ENCODE peak calls at places on chromosome 16, in nine cellular contexts. One of them, this sample, is unnamed.

GRCh38 chr16:29842732-29843346 is 20.2 kb downstream of the CDIPT start:
- DNase-seq in cardiac fibroblast: no peak
- DNase-seq in OCI-M1: peak; percentile 34
- DNase-seq in activated T-cell treated with anti-CD3 and anti-CD28 coated beads for 48 hours: no peak
- DNase-seq in activated CD8-positive, alpha-beta T cell treated with anti-CD3 and anti-CD28 coated beads for 36 hours: no peak
- DNase-seq in NCI-H1092 treated with DMSO at 0.1 percent for 48 hours: no peak
- DNase-seq in GM04503: no peak
- DNase-seq in ascending aorta: no peak
- DNase-seq in stimulated activated CD8-positive, alpha-beta memory T cell treated with anti-CD3 and anti-CD28 coated beads, Interleukin-4, amount 100 ng/mL, for 1 hour: no peak
- DNase-seq in this sample: no peak

GRCh38 chr16:3023415-3023668 is 400 bp downstream of the HCFC1R1 start:
- DNase-seq in cardiac fibroblast: peak; percentile 82
- DNase-seq in OCI-M1: no peak
- DNase-seq in activated T-cell treated with anti-CD3 and anti-CD28 coated beads for 48 hours: no peak
- DNase-seq in activated CD8-positive, alpha-beta T cell treated with anti-CD3 and anti-CD28 coated beads for 36 hours: no peak
- DNase-seq in NCI-H1092 treated with DMSO at 0.1 percent for 48 hours: no peak
- DNase-seq in GM04503: peak; percentile 60
- DNase-seq in ascending aorta: no peak
- DNase-seq in stimulated activated CD8-positive, alpha-beta memory T cell treated with anti-CD3 and anti-CD28 coated beads, Interleukin-4, amount 100 ng/mL, for 1 hour: no peak
- DNase-seq in this sample: no peak

GRCh38 chr16:84098939-84099338 is 17.8 kb downstream of the MBTPS1 start:
- DNase-seq in cardiac fibroblast: peak; percentile 56
- DNase-seq in OCI-M1: no peak
- DNase-seq in activated T-cell treated with anti-CD3 and anti-CD28 coated beads for 48 hours: no peak
- DNase-seq in activated CD8-positive, alpha-beta T cell treated with anti-CD3 and anti-CD28 coated beads for 36 hours: no peak
- DNase-seq in NCI-H1092 treated with DMSO at 0.1 percent for 48 hours: no peak
- DNase-seq in GM04503: no peak
- DNase-seq in ascending aorta: no peak
- DNase-seq in stimulated activated CD8-positive, alpha-beta memory T cell treated with anti-CD3 and anti-CD28 coated beads, Interleukin-4, amount 100 ng/mL, for 1 hour: no peak
- DNase-seq in this sample: no peak

GRCh38 chr16:72879846-72880245 is 168.1 kb downstream of the ZFHX3 start:
- DNase-seq in cardiac fibroblast: no peak
- DNase-seq in OCI-M1: no peak
- DNase-seq in activated T-cell treated with anti-CD3 and anti-CD28 coated beads for 48 hours: no peak
- DNase-seq in activated CD8-positive, alpha-beta T cell treated with anti-CD3 and anti-CD28 coated beads for 36 hours: no peak
- DNase-seq in NCI-H1092 treated with DMSO at 0.1 percent for 48 hours: no peak
- DNase-seq in GM04503: no peak
- DNase-seq in ascending aorta: no peak
- DNase-seq in stimulated activated CD8-positive, alpha-beta memory T cell treated with anti-CD3 and anti-CD28 coated beads, Interleukin-4, amount 100 ng/mL, for 1 hour: no peak
- DNase-seq in this sample: no peak

GRCh38 chr16:89552329-89552728 is 8.2 kb upstream of the RPL13 start:
- DNase-seq in cardiac fibroblast: no peak
- DNase-seq in OCI-M1: no peak
- DNase-seq in activated T-cell treated with anti-CD3 and anti-CD28 coated beads for 48 hours: no peak
- DNase-seq in activated CD8-positive, alpha-beta T cell treated with anti-CD3 and anti-CD28 coated beads for 36 hours: no peak
- DNase-seq in NCI-H1092 treated with DMSO at 0.1 percent for 48 hours: no peak
- DNase-seq in GM04503: no peak
- DNase-seq in ascending aorta: no peak
- DNase-seq in stimulated activated CD8-positive, alpha-beta memory T cell treated with anti-CD3 and anti-CD28 coated beads, Interleukin-4, amount 100 ng/mL, for 1 hour: no peak
- DNase-seq in this sample: no peak

GRCh38 chr16:81140930-81141780 is 45.0 kb upstream of the GCSH start:
- DNase-seq in cardiac fibroblast: no peak
- DNase-seq in OCI-M1: peak; percentile 27
- DNase-seq in activated T-cell treated with anti-CD3 and anti-CD28 coated beads for 48 hours: peak; percentile 8
- DNase-seq in activated CD8-positive, alpha-beta T cell treated with anti-CD3 and anti-CD28 coated beads for 36 hours: peak; percentile 35
- DNase-seq in NCI-H1092 treated with DMSO at 0.1 percent for 48 hours: no peak
- DNase-seq in GM04503: no peak
- DNase-seq in ascending aorta: no peak
- DNase-seq in stimulated activated CD8-positive, alpha-beta memory T cell treated with anti-CD3 and anti-CD28 coated beads, Interleukin-4, amount 100 ng/mL, for 1 hour: no peak
- DNase-seq in this sample: no peak

GRCh38 chr16:81891734-81892364 is 112.8 kb downstream of the PLCG2 start:
- DNase-seq in cardiac fibroblast: no peak
- DNase-seq in OCI-M1: no peak
- DNase-seq in activated T-cell treated with anti-CD3 and anti-CD28 coated beads for 48 hours: no peak
- DNase-seq in activated CD8-positive, alpha-beta T cell treated with anti-CD3 and anti-CD28 coated beads for 36 hours: no peak
- DNase-seq in NCI-H1092 treated with DMSO at 0.1 percent for 48 hours: no peak
- DNase-seq in GM04503: no peak
- DNase-seq in ascending aorta: no peak
- DNase-seq in stimulated activated CD8-positive, alpha-beta memory T cell treated with anti-CD3 and anti-CD28 coated beads, Interleukin-4, amount 100 ng/mL, for 1 hour: no peak
- DNase-seq in this sample: no peak

GRCh38 chr16:23182675-23183485 is at the start of gene SCNN1G:
- DNase-seq in cardiac fibroblast: no peak
- DNase-seq in OCI-M1: no peak
- DNase-seq in activated T-cell treated with anti-CD3 and anti-CD28 coated beads for 48 hours: no peak
- DNase-seq in activated CD8-positive, alpha-beta T cell treated with anti-CD3 and anti-CD28 coated beads for 36 hours: no peak
- DNase-seq in NCI-H1092 treated with DMSO at 0.1 percent for 48 hours: no peak
- DNase-seq in GM04503: no peak
- DNase-seq in ascending aorta: no peak
- DNase-seq in stimulated activated CD8-positive, alpha-beta memory T cell treated with anti-CD3 and anti-CD28 coated beads, Interleukin-4, amount 100 ng/mL, for 1 hour: no peak
- DNase-seq in this sample: peak; percentile 20

GRCh38 chr16:51313204-51313603 is 162.1 kb upstream of the SALL1 start:
- DNase-seq in cardiac fibroblast: no peak
- DNase-seq in OCI-M1: no peak
- DNase-seq in activated T-cell treated with anti-CD3 and anti-CD28 coated beads for 48 hours: no peak
- DNase-seq in activated CD8-positive, alpha-beta T cell treated with anti-CD3 and anti-CD28 coated beads for 36 hours: no peak
- DNase-seq in NCI-H1092 treated with DMSO at 0.1 percent for 48 hours: no peak
- DNase-seq in GM04503: no peak
- DNase-seq in ascending aorta: no peak
- DNase-seq in stimulated activated CD8-positive, alpha-beta memory T cell treated with anti-CD3 and anti-CD28 coated beads, Interleukin-4, amount 100 ng/mL, for 1 hour: no peak
- DNase-seq in this sample: no peak

GRCh38 chr16:81495321-81496234 is 51.0 kb downstream of the CMIP start:
- DNase-seq in cardiac fibroblast: no peak
- DNase-seq in OCI-M1: peak; percentile 96
- DNase-seq in activated T-cell treated with anti-CD3 and anti-CD28 coated beads for 48 hours: no peak
- DNase-seq in activated CD8-positive, alpha-beta T cell treated with anti-CD3 and anti-CD28 coated beads for 36 hours: no peak
- DNase-seq in NCI-H1092 treated with DMSO at 0.1 percent for 48 hours: no peak
- DNase-seq in GM04503: no peak
- DNase-seq in ascending aorta: no peak
- DNase-seq in stimulated activated CD8-positive, alpha-beta memory T cell treated with anti-CD3 and anti-CD28 coated beads, Interleukin-4, amount 100 ng/mL, for 1 hour: no peak
- DNase-seq in this sample: no peak

GRCh38 chr16:67719778-67720144 is 645 bp upstream of the GFOD2 start:
- DNase-seq in cardiac fibroblast: peak; percentile 52
- DNase-seq in OCI-M1: peak; percentile 69
- DNase-seq in activated T-cell treated with anti-CD3 and anti-CD28 coated beads for 48 hours: no peak
- DNase-seq in activated CD8-positive, alpha-beta T cell treated with anti-CD3 and anti-CD28 coated beads for 36 hours: peak; percentile 25
- DNase-seq in NCI-H1092 treated with DMSO at 0.1 percent for 48 hours: peak; percentile 28
- DNase-seq in GM04503: no peak
- DNase-seq in ascending aorta: no peak
- DNase-seq in stimulated activated CD8-positive, alpha-beta memory T cell treated with anti-CD3 and anti-CD28 coated beads, Interleukin-4, amount 100 ng/mL, for 1 hour: no peak
- DNase-seq in this sample: no peak

GRCh38 chr16:7185179-7185578 is 147.5 kb upstream of the RBFOX1 start:
- DNase-seq in cardiac fibroblast: no peak
- DNase-seq in OCI-M1: no peak
- DNase-seq in activated T-cell treated with anti-CD3 and anti-CD28 coated beads for 48 hours: no peak
- DNase-seq in activated CD8-positive, alpha-beta T cell treated with anti-CD3 and anti-CD28 coated beads for 36 hours: no peak
- DNase-seq in NCI-H1092 treated with DMSO at 0.1 percent for 48 hours: no peak
- DNase-seq in GM04503: no peak
- DNase-seq in ascending aorta: no peak
- DNase-seq in stimulated activated CD8-positive, alpha-beta memory T cell treated with anti-CD3 and anti-CD28 coated beads, Interleukin-4, amount 100 ng/mL, for 1 hour: no peak
- DNase-seq in this sample: no peak